ENCODE peak calls at places on chromosomes 13 and 19, in eight cellular contexts. One of them, this sample, is unnamed.
A peak's percentile ranks its signal among the peaks of the same experiment; 100 is the strongest.

GRCh38 chr13:101868585-101869469 is 416.4 kb downstream of the ITGBL1 start:
- DNase-seq in natural killer cell: no peak
- DNase-seq in endodermal cell: no peak
- DNase-seq in stimulated activated naive CD8-positive, alpha-beta T cell treated with anti-CD3 and anti-CD28 coated beads, Interleukin-15, Interleukin-2, amounts not matched to agents 100 U/mL and 50 U/mL, for 24 hours: no peak
- DNase-seq in RWPE1: no peak
- DNase-seq in neural crest cell: no peak
- DNase-seq in stimulated activated CD8-positive, alpha-beta memory T cell treated with anti-CD3 and anti-CD28 coated beads, Interleukin-2, amount 100 ng/mL, for 48 hours: no peak
- DNase-seq in head of caudate nucleus: no peak
- DNase-seq in this sample: no peak

GRCh38 chr19:54209058-54209747 is 8.5 kb downstream of the RPS9 start:
- DNase-seq in natural killer cell: no peak
- DNase-seq in endodermal cell: peak; percentile 86
- DNase-seq in stimulated activated naive CD8-positive, alpha-beta T cell treated with anti-CD3 and anti-CD28 coated beads, Interleukin-15, Interleukin-2, amounts not matched to agents 100 U/mL and 50 U/mL, for 24 hours: peak; percentile 28
- DNase-seq in RWPE1: no peak
- DNase-seq in neural crest cell: no peak
- DNase-seq in stimulated activated CD8-positive, alpha-beta memory T cell treated with anti-CD3 and anti-CD28 coated beads, Interleukin-2, amount 100 ng/mL, for 48 hours: no peak
- DNase-seq in head of caudate nucleus: no peak
- DNase-seq in this sample: no peak

GRCh38 chr13:47499358-47500150 is 501.5 kb downstream of the SUCLA2 start:
- DNase-seq in natural killer cell: no peak
- DNase-seq in endodermal cell: no peak
- DNase-seq in stimulated activated naive CD8-positive, alpha-beta T cell treated with anti-CD3 and anti-CD28 coated beads, Interleukin-15, Interleukin-2, amounts not matched to agents 100 U/mL and 50 U/mL, for 24 hours: no peak
- DNase-seq in RWPE1: peak; percentile 65
- DNase-seq in neural crest cell: no peak
- DNase-seq in stimulated activated CD8-positive, alpha-beta memory T cell treated with anti-CD3 and anti-CD28 coated beads, Interleukin-2, amount 100 ng/mL, for 48 hours: no peak
- DNase-seq in head of caudate nucleus: no peak
- DNase-seq in this sample: peak; percentile 60

GRCh38 chr19:1041835-1042685 is 2.2 kb downstream of the ABCA7 start:
- DNase-seq in natural killer cell: no peak
- DNase-seq in endodermal cell: peak; percentile 49
- DNase-seq in stimulated activated naive CD8-positive, alpha-beta T cell treated with anti-CD3 and anti-CD28 coated beads, Interleukin-15, Interleukin-2, amounts not matched to agents 100 U/mL and 50 U/mL, for 24 hours: no peak
- DNase-seq in RWPE1: no peak
- DNase-seq in neural crest cell: no peak
- DNase-seq in stimulated activated CD8-positive, alpha-beta memory T cell treated with anti-CD3 and anti-CD28 coated beads, Interleukin-2, amount 100 ng/mL, for 48 hours: no peak
- DNase-seq in head of caudate nucleus: no peak
- DNase-seq in this sample: peak; percentile 27

GRCh38 chr19:3975637-3976087 is 4.8 kb upstream of the DAPK3 start:
- DNase-seq in natural killer cell: no peak
- DNase-seq in endodermal cell: peak; percentile 49
- DNase-seq in stimulated activated naive CD8-positive, alpha-beta T cell treated with anti-CD3 and anti-CD28 coated beads, Interleukin-15, Interleukin-2, amounts not matched to agents 100 U/mL and 50 U/mL, for 24 hours: no peak
- DNase-seq in RWPE1: no peak
- DNase-seq in neural crest cell: no peak
- DNase-seq in stimulated activated CD8-positive, alpha-beta memory T cell treated with anti-CD3 and anti-CD28 coated beads, Interleukin-2, amount 100 ng/mL, for 48 hours: no peak
- DNase-seq in head of caudate nucleus: no peak
- DNase-seq in this sample: no peak

GRCh38 chr19:52542984-52543664 is 15.7 kb downstream of the ZNF808 start:
- DNase-seq in natural killer cell: peak; percentile 46
- DNase-seq in endodermal cell: no peak
- DNase-seq in stimulated activated naive CD8-positive, alpha-beta T cell treated with anti-CD3 and anti-CD28 coated beads, Interleukin-15, Interleukin-2, amounts not matched to agents 100 U/mL and 50 U/mL, for 24 hours: peak; percentile 28
- DNase-seq in RWPE1: no peak
- DNase-seq in neural crest cell: no peak
- DNase-seq in stimulated activated CD8-positive, alpha-beta memory T cell treated with anti-CD3 and anti-CD28 coated beads, Interleukin-2, amount 100 ng/mL, for 48 hours: no peak
- DNase-seq in head of caudate nucleus: no peak
- DNase-seq in this sample: no peak

GRCh38 chr13:78601124-78601885 is 2.0 kb downstream of the POU4F1 start:
- DNase-seq in natural killer cell: no peak
- DNase-seq in endodermal cell: peak; percentile 75
- DNase-seq in stimulated activated naive CD8-positive, alpha-beta T cell treated with anti-CD3 and anti-CD28 coated beads, Interleukin-15, Interleukin-2, amounts not matched to agents 100 U/mL and 50 U/mL, for 24 hours: no peak
- DNase-seq in RWPE1: no peak
- DNase-seq in neural crest cell: no peak
- DNase-seq in stimulated activated CD8-positive, alpha-beta memory T cell treated with anti-CD3 and anti-CD28 coated beads, Interleukin-2, amount 100 ng/mL, for 48 hours: no peak
- DNase-seq in head of caudate nucleus: no peak
- DNase-seq in this sample: no peak

GRCh38 chr19:1370579-1371361 is 12.9 kb upstream of the NDUFS7 start:
- DNase-seq in natural killer cell: no peak
- DNase-seq in endodermal cell: no peak
- DNase-seq in stimulated activated naive CD8-positive, alpha-beta T cell treated with anti-CD3 and anti-CD28 coated beads, Interleukin-15, Interleukin-2, amounts not matched to agents 100 U/mL and 50 U/mL, for 24 hours: no peak
- DNase-seq in RWPE1: no peak
- DNase-seq in neural crest cell: no peak
- DNase-seq in stimulated activated CD8-positive, alpha-beta memory T cell treated with anti-CD3 and anti-CD28 coated beads, Interleukin-2, amount 100 ng/mL, for 48 hours: no peak
- DNase-seq in head of caudate nucleus: no peak
- DNase-seq in this sample: no peak

GRCh38 chr13:24644051-24644450 is 36.2 kb upstream of the ATP12A start:
- DNase-seq in natural killer cell: no peak
- DNase-seq in endodermal cell: no peak
- DNase-seq in stimulated activated naive CD8-positive, alpha-beta T cell treated with anti-CD3 and anti-CD28 coated beads, Interleukin-15, Interleukin-2, amounts not matched to agents 100 U/mL and 50 U/mL, for 24 hours: no peak
- DNase-seq in RWPE1: no peak
- DNase-seq in neural crest cell: no peak
- DNase-seq in stimulated activated CD8-positive, alpha-beta memory T cell treated with anti-CD3 and anti-CD28 coated beads, Interleukin-2, amount 100 ng/mL, for 48 hours: no peak
- DNase-seq in head of caudate nucleus: no peak
- DNase-seq in this sample: no peak

GRCh38 chr19:6587998-6588507 is 2.9 kb downstream of the CD70 start:
- DNase-seq in natural killer cell: no peak
- DNase-seq in endodermal cell: no peak
- DNase-seq in stimulated activated naive CD8-positive, alpha-beta T cell treated with anti-CD3 and anti-CD28 coated beads, Interleukin-15, Interleukin-2, amounts not matched to agents 100 U/mL and 50 U/mL, for 24 hours: no peak
- DNase-seq in RWPE1: no peak
- DNase-seq in neural crest cell: no peak
- DNase-seq in stimulated activated CD8-positive, alpha-beta memory T cell treated with anti-CD3 and anti-CD28 coated beads, Interleukin-2, amount 100 ng/mL, for 48 hours: no peak
- DNase-seq in head of caudate nucleus: no peak
- DNase-seq in this sample: no peak

GRCh38 chr19:41919948-41920712 is 8.1 kb downstream of the ERFL start:
- DNase-seq in natural killer cell: no peak
- DNase-seq in endodermal cell: no peak
- DNase-seq in stimulated activated naive CD8-positive, alpha-beta T cell treated with anti-CD3 and anti-CD28 coated beads, Interleukin-15, Interleukin-2, amounts not matched to agents 100 U/mL and 50 U/mL, for 24 hours: no peak
- DNase-seq in RWPE1: no peak
- DNase-seq in neural crest cell: no peak
- DNase-seq in stimulated activated CD8-positive, alpha-beta memory T cell treated with anti-CD3 and anti-CD28 coated beads, Interleukin-2, amount 100 ng/mL, for 48 hours: no peak
- DNase-seq in head of caudate nucleus: no peak
- DNase-seq in this sample: peak; percentile 45

GRCh38 chr19:49447485-49448431 is 3.9 kb downstream of the PIH1D1 start:
- DNase-seq in natural killer cell: no peak
- DNase-seq in endodermal cell: peak; percentile 93
- DNase-seq in stimulated activated naive CD8-positive, alpha-beta T cell treated with anti-CD3 and anti-CD28 coated beads, Interleukin-15, Interleukin-2, amounts not matched to agents 100 U/mL and 50 U/mL, for 24 hours: peak; percentile 67
- DNase-seq in RWPE1: no peak
- DNase-seq in neural crest cell: no peak
- DNase-seq in stimulated activated CD8-positive, alpha-beta memory T cell treated with anti-CD3 and anti-CD28 coated beads, Interleukin-2, amount 100 ng/mL, for 48 hours: no peak
- DNase-seq in head of caudate nucleus: no peak
- DNase-seq in this sample: no peak

GRCh38 chr13:74929436-74929835 is 552.5 kb downstream of the TBC1D4 start:
- DNase-seq in natural killer cell: no peak
- DNase-seq in endodermal cell: no peak
- DNase-seq in stimulated activated naive CD8-positive, alpha-beta T cell treated with anti-CD3 and anti-CD28 coated beads, Interleukin-15, Interleukin-2, amounts not matched to agents 100 U/mL and 50 U/mL, for 24 hours: no peak
- DNase-seq in RWPE1: no peak
- DNase-seq in neural crest cell: no peak
- DNase-seq in stimulated activated CD8-positive, alpha-beta memory T cell treated with anti-CD3 and anti-CD28 coated beads, Interleukin-2, amount 100 ng/mL, for 48 hours: no peak
- DNase-seq in head of caudate nucleus: no peak
- DNase-seq in this sample: no peak

GRCh38 chr19:912181-913079 is 589 bp downstream of the R3HDM4 start:
- DNase-seq in natural killer cell: no peak
- DNase-seq in endodermal cell: no peak
- DNase-seq in stimulated activated naive CD8-positive, alpha-beta T cell treated with anti-CD3 and anti-CD28 coated beads, Interleukin-15, Interleukin-2, amounts not matched to agents 100 U/mL and 50 U/mL, for 24 hours: peak; percentile 51
- DNase-seq in RWPE1: peak; percentile 55
- DNase-seq in neural crest cell: no peak
- DNase-seq in stimulated activated CD8-positive, alpha-beta memory T cell treated with anti-CD3 and anti-CD28 coated beads, Interleukin-2, amount 100 ng/mL, for 48 hours: no peak
- DNase-seq in head of caudate nucleus: no peak
- DNase-seq in this sample: no peak

GRCh38 chr13:52374389-52374788 is 31.6 kb downstream of the THSD1 start:
- DNase-seq in natural killer cell: no peak
- DNase-seq in endodermal cell: no peak
- DNase-seq in stimulated activated naive CD8-positive, alpha-beta T cell treated with anti-CD3 and anti-CD28 coated beads, Interleukin-15, Interleukin-2, amounts not matched to agents 100 U/mL and 50 U/mL, for 24 hours: no peak
- DNase-seq in RWPE1: no peak
- DNase-seq in neural crest cell: no peak
- DNase-seq in stimulated activated CD8-positive, alpha-beta memory T cell treated with anti-CD3 and anti-CD28 coated beads, Interleukin-2, amount 100 ng/mL, for 48 hours: no peak
- DNase-seq in head of caudate nucleus: no peak
- DNase-seq in this sample: no peak

GRCh38 chr13:42794572-42795275 is 13.3 kb downstream of the FAM216B start:
- DNase-seq in natural killer cell: no peak
- DNase-seq in endodermal cell: no peak
- DNase-seq in stimulated activated naive CD8-positive, alpha-beta T cell treated with anti-CD3 and anti-CD28 coated beads, Interleukin-15, Interleukin-2, amounts not matched to agents 100 U/mL and 50 U/mL, for 24 hours: no peak
- DNase-seq in RWPE1: no peak
- DNase-seq in neural crest cell: no peak
- DNase-seq in stimulated activated CD8-positive, alpha-beta memory T cell treated with anti-CD3 and anti-CD28 coated beads, Interleukin-2, amount 100 ng/mL, for 48 hours: no peak
- DNase-seq in head of caudate nucleus: no peak
- DNase-seq in this sample: no peak

GRCh38 chr19:33366917-33367316 is 6.6 kb upstream of the CEBPG start:
- DNase-seq in natural killer cell: no peak
- DNase-seq in endodermal cell: no peak
- DNase-seq in stimulated activated naive CD8-positive, alpha-beta T cell treated with anti-CD3 and anti-CD28 coated beads, Interleukin-15, Interleukin-2, amounts not matched to agents 100 U/mL and 50 U/mL, for 24 hours: no peak
- DNase-seq in RWPE1: no peak
- DNase-seq in neural crest cell: no peak
- DNase-seq in stimulated activated CD8-positive, alpha-beta memory T cell treated with anti-CD3 and anti-CD28 coated beads, Interleukin-2, amount 100 ng/mL, for 48 hours: no peak
- DNase-seq in head of caudate nucleus: no peak
- DNase-seq in this sample: no peak

GRCh38 chr19:3664879-3665642 is 35.2 kb downstream of the PIP5K1C start:
- DNase-seq in natural killer cell: no peak
- DNase-seq in endodermal cell: no peak
- DNase-seq in stimulated activated naive CD8-positive, alpha-beta T cell treated with anti-CD3 and anti-CD28 coated beads, Interleukin-15, Interleukin-2, amounts not matched to agents 100 U/mL and 50 U/mL, for 24 hours: no peak
- DNase-seq in RWPE1: no peak
- DNase-seq in neural crest cell: no peak
- DNase-seq in stimulated activated CD8-positive, alpha-beta memory T cell treated with anti-CD3 and anti-CD28 coated beads, Interleukin-2, amount 100 ng/mL, for 48 hours: no peak
- DNase-seq in head of caudate nucleus: no peak
- DNase-seq in this sample: no peak

GRCh38 chr19:35716985-35717664 is 678 bp upstream of the KMT2B start:
- DNase-seq in natural killer cell: peak; percentile 89
- DNase-seq in endodermal cell: peak; percentile 99
- DNase-seq in stimulated activated naive CD8-positive, alpha-beta T cell treated with anti-CD3 and anti-CD28 coated beads, Interleukin-15, Interleukin-2, amounts not matched to agents 100 U/mL and 50 U/mL, for 24 hours: peak; percentile 88
- DNase-seq in RWPE1: peak; percentile 88
- DNase-seq in neural crest cell: peak; percentile 92
- DNase-seq in stimulated activated CD8-positive, alpha-beta memory T cell treated with anti-CD3 and anti-CD28 coated beads, Interleukin-2, amount 100 ng/mL, for 48 hours: peak; percentile 73
- DNase-seq in head of caudate nucleus: peak; percentile 81
- DNase-seq in this sample: peak; percentile 90

GRCh38 chr13:34216251-34216650 is 398.3 kb downstream of the RFC3 start:
- DNase-seq in natural killer cell: no peak
- DNase-seq in endodermal cell: no peak
- DNase-seq in stimulated activated naive CD8-positive, alpha-beta T cell treated with anti-CD3 and anti-CD28 coated beads, Interleukin-15, Interleukin-2, amounts not matched to agents 100 U/mL and 50 U/mL, for 24 hours: no peak
- DNase-seq in RWPE1: no peak
- DNase-seq in neural crest cell: no peak
- DNase-seq in stimulated activated CD8-positive, alpha-beta memory T cell treated with anti-CD3 and anti-CD28 coated beads, Interleukin-2, amount 100 ng/mL, for 48 hours: no peak
- DNase-seq in head of caudate nucleus: no peak
- DNase-seq in this sample: no peak

GRCh38 chr19:18438331-18439024 is 545 bp upstream of the ISYNA1 start:
- DNase-seq in natural killer cell: no peak
- DNase-seq in endodermal cell: peak; percentile 92
- DNase-seq in stimulated activated naive CD8-positive, alpha-beta T cell treated with anti-CD3 and anti-CD28 coated beads, Interleukin-15, Interleukin-2, amounts not matched to agents 100 U/mL and 50 U/mL, for 24 hours: no peak
- DNase-seq in RWPE1: no peak
- DNase-seq in neural crest cell: no peak
- DNase-seq in stimulated activated CD8-positive, alpha-beta memory T cell treated with anti-CD3 and anti-CD28 coated beads, Interleukin-2, amount 100 ng/mL, for 48 hours: no peak
- DNase-seq in head of caudate nucleus: no peak
- DNase-seq in this sample: peak; percentile 68

GRCh38 chr19:566403-566802 is 6.0 kb upstream of the BSG start:
- DNase-seq in natural killer cell: no peak
- DNase-seq in endodermal cell: no peak
- DNase-seq in stimulated activated naive CD8-positive, alpha-beta T cell treated with anti-CD3 and anti-CD28 coated beads, Interleukin-15, Interleukin-2, amounts not matched to agents 100 U/mL and 50 U/mL, for 24 hours: no peak
- DNase-seq in RWPE1: no peak
- DNase-seq in neural crest cell: no peak
- DNase-seq in stimulated activated CD8-positive, alpha-beta memory T cell treated with anti-CD3 and anti-CD28 coated beads, Interleukin-2, amount 100 ng/mL, for 48 hours: no peak
- DNase-seq in head of caudate nucleus: no peak
- DNase-seq in this sample: no peak

GRCh38 chr13:42992585-42993122 is 613 bp upstream of the EPSTI1 start:
- DNase-seq in natural killer cell: no peak
- DNase-seq in endodermal cell: no peak
- DNase-seq in stimulated activated naive CD8-positive, alpha-beta T cell treated with anti-CD3 and anti-CD28 coated beads, Interleukin-15, Interleukin-2, amounts not matched to agents 100 U/mL and 50 U/mL, for 24 hours: no peak
- DNase-seq in RWPE1: no peak
- DNase-seq in neural crest cell: no peak
- DNase-seq in stimulated activated CD8-positive, alpha-beta memory T cell treated with anti-CD3 and anti-CD28 coated beads, Interleukin-2, amount 100 ng/mL, for 48 hours: no peak
- DNase-seq in head of caudate nucleus: no peak
- DNase-seq in this sample: no peak

GRCh38 chr13:37369618-37370017 is 228.9 kb downstream of the POSTN start:
- DNase-seq in natural killer cell: no peak
- DNase-seq in endodermal cell: no peak
- DNase-seq in stimulated activated naive CD8-positive, alpha-beta T cell treated with anti-CD3 and anti-CD28 coated beads, Interleukin-15, Interleukin-2, amounts not matched to agents 100 U/mL and 50 U/mL, for 24 hours: no peak
- DNase-seq in RWPE1: no peak
- DNase-seq in neural crest cell: no peak
- DNase-seq in stimulated activated CD8-positive, alpha-beta memory T cell treated with anti-CD3 and anti-CD28 coated beads, Interleukin-2, amount 100 ng/mL, for 48 hours: no peak
- DNase-seq in head of caudate nucleus: no peak
- DNase-seq in this sample: no peak

GRCh38 chr13:77876176-77876575 is 42.5 kb downstream of the EDNRB start:
- DNase-seq in natural killer cell: no peak
- DNase-seq in endodermal cell: no peak
- DNase-seq in stimulated activated naive CD8-positive, alpha-beta T cell treated with anti-CD3 and anti-CD28 coated beads, Interleukin-15, Interleukin-2, amounts not matched to agents 100 U/mL and 50 U/mL, for 24 hours: no peak
- DNase-seq in RWPE1: no peak
- DNase-seq in neural crest cell: no peak
- DNase-seq in stimulated activated CD8-positive, alpha-beta memory T cell treated with anti-CD3 and anti-CD28 coated beads, Interleukin-2, amount 100 ng/mL, for 48 hours: no peak
- DNase-seq in head of caudate nucleus: no peak
- DNase-seq in this sample: no peak

GRCh38 chr13:27450921-27451461 is 627 bp upstream of the MTIF3 start:
- DNase-seq in natural killer cell: peak; percentile 42
- DNase-seq in endodermal cell: peak; percentile 78
- DNase-seq in stimulated activated naive CD8-positive, alpha-beta T cell treated with anti-CD3 and anti-CD28 coated beads, Interleukin-15, Interleukin-2, amounts not matched to agents 100 U/mL and 50 U/mL, for 24 hours: peak; percentile 43
- DNase-seq in RWPE1: peak; percentile 61
- DNase-seq in neural crest cell: no peak
- DNase-seq in stimulated activated CD8-positive, alpha-beta memory T cell treated with anti-CD3 and anti-CD28 coated beads, Interleukin-2, amount 100 ng/mL, for 48 hours: no peak
- DNase-seq in head of caudate nucleus: peak; percentile 32
- DNase-seq in this sample: peak; percentile 80

GRCh38 chr19:2491130-2491801 is 15.3 kb downstream of the GADD45B start:
- DNase-seq in natural killer cell: no peak
- DNase-seq in endodermal cell: no peak
- DNase-seq in stimulated activated naive CD8-positive, alpha-beta T cell treated with anti-CD3 and anti-CD28 coated beads, Interleukin-15, Interleukin-2, amounts not matched to agents 100 U/mL and 50 U/mL, for 24 hours: no peak
- DNase-seq in RWPE1: peak; percentile 76
- DNase-seq in neural crest cell: no peak
- DNase-seq in stimulated activated CD8-positive, alpha-beta memory T cell treated with anti-CD3 and anti-CD28 coated beads, Interleukin-2, amount 100 ng/mL, for 48 hours: no peak
- DNase-seq in head of caudate nucleus: no peak
- DNase-seq in this sample: peak; percentile 86

GRCh38 chr19:55931936-55932386 is at the start of gene NLRP13:
- DNase-seq in natural killer cell: no peak
- DNase-seq in endodermal cell: no peak
- DNase-seq in stimulated activated naive CD8-positive, alpha-beta T cell treated with anti-CD3 and anti-CD28 coated beads, Interleukin-15, Interleukin-2, amounts not matched to agents 100 U/mL and 50 U/mL, for 24 hours: no peak
- DNase-seq in RWPE1: no peak
- DNase-seq in neural crest cell: no peak
- DNase-seq in stimulated activated CD8-positive, alpha-beta memory T cell treated with anti-CD3 and anti-CD28 coated beads, Interleukin-2, amount 100 ng/mL, for 48 hours: no peak
- DNase-seq in head of caudate nucleus: no peak
- DNase-seq in this sample: no peak

GRCh38 chr19:3047307-3048189 is 14.7 kb downstream of the TLE5 start:
- DNase-seq in natural killer cell: no peak
- DNase-seq in endodermal cell: peak; percentile 97
- DNase-seq in stimulated activated naive CD8-positive, alpha-beta T cell treated with anti-CD3 and anti-CD28 coated beads, Interleukin-15, Interleukin-2, amounts not matched to agents 100 U/mL and 50 U/mL, for 24 hours: peak; percentile 65
- DNase-seq in RWPE1: peak; percentile 45
- DNase-seq in neural crest cell: peak; percentile 49
- DNase-seq in stimulated activated CD8-positive, alpha-beta memory T cell treated with anti-CD3 and anti-CD28 coated beads, Interleukin-2, amount 100 ng/mL, for 48 hours: no peak
- DNase-seq in head of caudate nucleus: no peak
- DNase-seq in this sample: no peak

GRCh38 chr19:33248954-33249613 is 23.4 kb upstream of the SLC7A10 start:
- DNase-seq in natural killer cell: no peak
- DNase-seq in endodermal cell: no peak
- DNase-seq in stimulated activated naive CD8-positive, alpha-beta T cell treated with anti-CD3 and anti-CD28 coated beads, Interleukin-15, Interleukin-2, amounts not matched to agents 100 U/mL and 50 U/mL, for 24 hours: peak; percentile 17
- DNase-seq in RWPE1: peak; percentile 20
- DNase-seq in neural crest cell: no peak
- DNase-seq in stimulated activated CD8-positive, alpha-beta memory T cell treated with anti-CD3 and anti-CD28 coated beads, Interleukin-2, amount 100 ng/mL, for 48 hours: no peak
- DNase-seq in head of caudate nucleus: no peak
- DNase-seq in this sample: no peak

GRCh38 chr19:52941941-52942370 is 18.7 kb upstream of the ZNF888 start:
- DNase-seq in natural killer cell: peak; percentile 18
- DNase-seq in endodermal cell: peak; percentile 74
- DNase-seq in stimulated activated naive CD8-positive, alpha-beta T cell treated with anti-CD3 and anti-CD28 coated beads, Interleukin-15, Interleukin-2, amounts not matched to agents 100 U/mL and 50 U/mL, for 24 hours: peak; percentile 37
- DNase-seq in RWPE1: peak; percentile 8
- DNase-seq in neural crest cell: no peak
- DNase-seq in stimulated activated CD8-positive, alpha-beta memory T cell treated with anti-CD3 and anti-CD28 coated beads, Interleukin-2, amount 100 ng/mL, for 48 hours: no peak
- DNase-seq in head of caudate nucleus: no peak
- DNase-seq in this sample: peak; percentile 31

GRCh38 chr19:6220385-6221191 is 59.2 kb downstream of the MLLT1 start:
- DNase-seq in natural killer cell: no peak
- DNase-seq in endodermal cell: no peak
- DNase-seq in stimulated activated naive CD8-positive, alpha-beta T cell treated with anti-CD3 and anti-CD28 coated beads, Interleukin-15, Interleukin-2, amounts not matched to agents 100 U/mL and 50 U/mL, for 24 hours: no peak
- DNase-seq in RWPE1: no peak
- DNase-seq in neural crest cell: no peak
- DNase-seq in stimulated activated CD8-positive, alpha-beta memory T cell treated with anti-CD3 and anti-CD28 coated beads, Interleukin-2, amount 100 ng/mL, for 48 hours: no peak
- DNase-seq in head of caudate nucleus: no peak
- DNase-seq in this sample: no peak

GRCh38 chr19:38993271-38993670 is 17.7 kb upstream of the FBXO17 start:
- DNase-seq in natural killer cell: no peak
- DNase-seq in endodermal cell: no peak
- DNase-seq in stimulated activated naive CD8-positive, alpha-beta T cell treated with anti-CD3 and anti-CD28 coated beads, Interleukin-15, Interleukin-2, amounts not matched to agents 100 U/mL and 50 U/mL, for 24 hours: no peak
- DNase-seq in RWPE1: peak; percentile 70
- DNase-seq in neural crest cell: no peak
- DNase-seq in stimulated activated CD8-positive, alpha-beta memory T cell treated with anti-CD3 and anti-CD28 coated beads, Interleukin-2, amount 100 ng/mL, for 48 hours: no peak
- DNase-seq in head of caudate nucleus: no peak
- DNase-seq in this sample: peak; percentile 92

GRCh38 chr19:17847538-17848366 is at the start of gene JAK3:
- DNase-seq in natural killer cell: peak; percentile 71
- DNase-seq in endodermal cell: peak; percentile 97
- DNase-seq in stimulated activated naive CD8-positive, alpha-beta T cell treated with anti-CD3 and anti-CD28 coated beads, Interleukin-15, Interleukin-2, amounts not matched to agents 100 U/mL and 50 U/mL, for 24 hours: peak; percentile 92
- DNase-seq in RWPE1: no peak
- DNase-seq in neural crest cell: peak; percentile 75
- DNase-seq in stimulated activated CD8-positive, alpha-beta memory T cell treated with anti-CD3 and anti-CD28 coated beads, Interleukin-2, amount 100 ng/mL, for 48 hours: peak; percentile 81
- DNase-seq in head of caudate nucleus: peak; percentile 67
- DNase-seq in this sample: no peak

This sample was measured in foreskin keratinocyte.